ENCODE peak calls at places on chromosome 21, in five cellular contexts. H is esophagus muscularis mucosa, M is AG04450, T is brain microvascular endothelial cell, Q is AG10803. U is an unnamed sample.
A peak's percentile ranks its signal among the peaks of the same experiment; 100 is the strongest.

GRCh38 chr21:39842741-39843146 is 24.5 kb upstream of the PCP4 start:
- DNase-seq in H (peak; percentile 80), M (no peak), T (no peak), Q (peak; percentile 15), U (no peak)

GRCh38 chr21:15849161-15849560 is 119.4 kb downstream of the USP25 start:
- DNase-seq in H (no peak), M (no peak), T (no peak), Q (no peak), U (no peak)

GRCh38 chr21:46092811-46093667 is 4.9 kb upstream of the COL6A2 start:
- DNase-seq in H (peak; percentile 92), M (no peak), T (no peak), Q (no peak), U (peak; percentile 70)

GRCh38 chr21:14737278-14737677 is 191.2 kb upstream of the SAMSN1 start:
- DNase-seq in H (no peak), M (no peak), T (no peak), Q (no peak), U (no peak)

GRCh38 chr21:38712076-38712475 is 93.7 kb upstream of the ETS2 start:
- DNase-seq in H (no peak), M (no peak), T (peak; percentile 23), Q (peak; percentile 54), U (peak; percentile 55)

GRCh38 chr21:38319781-38320180 is 63.0 kb downstream of the KCNJ15 start:
- DNase-seq in H (no peak), M (no peak), T (peak; percentile 47), Q (peak; percentile 91), U (peak; percentile 82)

GRCh38 chr21:39168800-39169199 is 14.5 kb downstream of the PSMG1 start:
- DNase-seq in H (no peak), M (no peak), T (no peak), Q (peak; percentile 15), U (no peak)

GRCh38 chr21:21690068-21690665 is 692.0 kb downstream of the NCAM2 start:
- DNase-seq in H (no peak), M (no peak), T (no peak), Q (no peak), U (no peak)

GRCh38 chr21:33976082-33976979 is 60.7 kb upstream of the ATP5PO start:
- DNase-seq in H (no peak), M (peak; percentile 78), T (peak; percentile 87), Q (peak; percentile 94), U (peak; percentile 99)

GRCh38 chr21:31284797-31285397 is 59.2 kb downstream of the TIAM1 start:
- DNase-seq in H (no peak), M (no peak), T (peak; percentile 56), Q (peak; percentile 13), U (peak; percentile 66)

GRCh38 chr21:35171385-35171784 is 122.3 kb upstream of the RUNX1 start:
- DNase-seq in H (no peak), M (no peak), T (no peak), Q (no peak), U (no peak)

GRCh38 chr21:17834639-17835354 is 15.6 kb upstream of the C21orf91 start:
- DNase-seq in H (no peak), M (no peak), T (no peak), Q (no peak), U (no peak)

GRCh38 chr21:35368326-35368725 is 319.2 kb upstream of the RUNX1 start:
- DNase-seq in H (no peak), M (no peak), T (no peak), Q (no peak), U (no peak)

GRCh38 chr21:34594566-34595234 is 20.2 kb downstream of the RCAN1 start:
- DNase-seq in H (peak; percentile 82), M (no peak), T (no peak), Q (no peak), U (no peak)

GRCh38 chr21:35016071-35016470 is 33.0 kb downstream of the RUNX1 start:
- DNase-seq in H (no peak), M (no peak), T (no peak), Q (no peak), U (no peak)

GRCh38 chr21:31909772-31910470 is 37.1 kb downstream of the HUNK start:
- DNase-seq in H (no peak), M (no peak), T (no peak), Q (no peak), U (no peak)

GRCh38 chr21:20618878-20619277 is 379.3 kb upstream of the NCAM2 start:
- DNase-seq in H (no peak), M (no peak), T (no peak), Q (no peak), U (no peak)

GRCh38 chr21:35925497-35925896 is 134.8 kb downstream of the SETD4 start:
- DNase-seq in H (peak; percentile 90), M (no peak), T (no peak), Q (peak; percentile 28), U (peak; percentile 80)

GRCh38 chr21:38958940-38959685 is 153.4 kb downstream of the ETS2 start:
- DNase-seq in H (no peak), M (no peak), T (peak; percentile 32), Q (peak; percentile 77), U (peak; percentile 94)

GRCh38 chr21:36551731-36552457 is 72.0 kb upstream of the CLDN14 start:
- DNase-seq in H (no peak), M (peak; percentile 26), T (no peak), Q (peak; percentile 94), U (peak; percentile 93)

GRCh38 chr21:16587141-16587570 is 857.4 kb downstream of the USP25 start:
- DNase-seq in H (no peak), M (peak; percentile 32), T (peak; percentile 77), Q (peak; percentile 59), U (peak; percentile 88)

GRCh38 chr21:34807146-34807880 is 138.5 kb downstream of the CLIC6 start:
- DNase-seq in H (no peak), M (peak; percentile 81), T (peak; percentile 98), Q (peak; percentile 92), U (peak; percentile 99)

GRCh38 chr21:39073717-39074116 is 109.5 kb downstream of the PSMG1 start:
- DNase-seq in H (no peak), M (no peak), T (no peak), Q (no peak), U (no peak)

GRCh38 chr21:35298757-35299156 is 249.7 kb upstream of the RUNX1 start:
- DNase-seq in H (no peak), M (no peak), T (no peak), Q (no peak), U (no peak)

GRCh38 chr21:39504230-39504629 is 52.5 kb downstream of the SH3BGR start:
- DNase-seq in H (no peak), M (no peak), T (no peak), Q (no peak), U (no peak)

GRCh38 chr21:15221799-15222386 is 157.1 kb upstream of the NRIP1 start:
- DNase-seq in H (no peak), M (peak; percentile 7), T (peak; percentile 53), Q (peak; percentile 32), U (peak; percentile 99)

GRCh38 chr21:29342394-29342957 is 43.8 kb downstream of the BACH1 start:
- DNase-seq in H (no peak), M (peak; percentile 97), T (peak; percentile 96), Q (peak; percentile 92), U (peak; percentile 100)

GRCh38 chr21:16539041-16539440 is 809.3 kb downstream of the USP25 start:
- DNase-seq in H (no peak), M (no peak), T (no peak), Q (no peak), U (peak; percentile 54)

GRCh38 chr21:39799178-39799577 is 54.2 kb downstream of the IGSF5 start:
- DNase-seq in H (no peak), M (no peak), T (no peak), Q (no peak), U (no peak)

GRCh38 chr21:32382108-32382601 is 10.7 kb downstream of the URB1 start:
- DNase-seq in H (no peak), M (no peak), T (no peak), Q (peak; percentile 81), U (peak; percentile 38)

GRCh38 chr21:35206141-35207125 is 157.3 kb upstream of the RUNX1 start:
- DNase-seq in H (no peak), M (no peak), T (no peak), Q (no peak), U (no peak)

GRCh38 chr21:26125433-26126167 is 45.0 kb downstream of the APP start:
- DNase-seq in H (no peak), M (no peak), T (no peak), Q (no peak), U (no peak)

GRCh38 chr21:26126168-26126553 is 44.4 kb downstream of the APP start:
- DNase-seq in H (no peak), M (no peak), T (no peak), Q (no peak), U (no peak)

GRCh38 chr21:26130249-26130896 is 40.2 kb downstream of the APP start:
- DNase-seq in H (no peak), M (no peak), T (peak; percentile 57), Q (peak; percentile 26), U (peak; percentile 28)

GRCh38 chr21:26127073-26127814 is 43.3 kb downstream of the APP start:
- DNase-seq in H (no peak), M (no peak), T (no peak), Q (no peak), U (no peak)

DNA sequence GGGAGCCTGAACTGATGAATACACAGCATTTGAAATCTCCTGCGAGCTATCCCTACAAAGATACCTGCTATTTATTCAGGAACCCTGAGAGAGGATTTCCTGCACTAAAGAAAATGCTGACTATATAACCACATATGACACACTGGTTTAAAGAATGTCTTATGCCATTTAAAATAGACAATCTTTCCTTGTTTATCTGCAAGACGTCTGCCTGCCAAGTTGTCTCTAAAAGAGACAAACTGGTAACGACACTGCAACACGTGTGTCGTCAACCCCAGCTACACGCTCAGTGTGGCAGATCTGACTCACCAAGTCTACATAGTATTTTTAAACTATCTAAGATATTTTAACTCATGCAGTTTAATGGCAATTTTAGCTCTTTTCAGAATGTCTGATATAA is 42.7 kb downstream of the APP start:
- DNase-seq in H (no peak), M (no peak), T (peak; percentile 53), Q (peak; percentile 54), U (no peak)
- H3K4me3 ChIP-seq in H (peak overlapping the region; percentile 27), M (no peak overlapping the region), T (no peak overlapping the region), Q (peak overlapping the region; percentile 8), U (no peak overlapping the region)

GRCh38 chr21:44983421-44984206 is 43.8 kb downstream of the SLX9 start:
- DNase-seq in H (no peak), M (no peak), T (no peak), Q (no peak), U (no peak)
- TF ChIP-seq CTCF in H (no peak), M (peak; percentile 2), T (no peak), Q (no peak), U (no peak)

GRCh38 chr21:44485254-44485793 is 30.0 kb downstream of the LRRC3 start:
- DNase-seq in H (no peak), M (no peak), T (no peak), Q (peak; percentile 44), U (peak; percentile 36)
- H3K4me3 ChIP-seq in H (peak overlapping the region; percentile 50), M (no peak overlapping the region), T (no peak overlapping the region), Q (peak overlapping the region; percentile 53), U (peak overlapping the region; percentile 12)

GRCh38 chr21:42834730-42835191 is 44.6 kb downstream of the WDR4 start:
- DNase-seq in H (peak; percentile 75), M (no peak), T (no peak), Q (no peak), U (no peak)

GRCh38 chr21:42833859-42834729 is 45.2 kb downstream of the WDR4 start:
- DNase-seq in H (peak; percentile 82), M (no peak), T (no peak), Q (no peak), U (no peak)

GRCh38 chr21:42835611-42836401 is 43.5 kb downstream of the WDR4 start:
- DNase-seq in H (peak; percentile 77), M (no peak), T (no peak), Q (no peak), U (no peak)

GRCh38 chr21:42835211-42835610 is 44.1 kb downstream of the WDR4 start:
- DNase-seq in H (peak; percentile 70), M (no peak), T (no peak), Q (no peak), U (no peak)

GRCh38 chr21:42833439-42833815 is 45.9 kb downstream of the WDR4 start:
- DNase-seq in H (no peak), M (no peak), T (no peak), Q (no peak), U (peak; percentile 19)
- TF ChIP-seq CTCF in H (no peak), M (peak; percentile 23), T (peak; percentile 30), Q (no peak), U (peak; percentile 16)

U was measured in fibroblast of mammary gland.